ENCODE peak calls at places on chromosomes 12 and 14, in seven cellular contexts. One of them, this sample, is unnamed.

GRCh38 chr12:12505544-12506501 is 56.8 kb downstream of the DUSP16 start:
- DNase-seq in ovary: no peak
- DNase-seq in stomach: no peak
- DNase-seq in A549: no peak
- DNase-seq in K562: peak
- DNase-seq in H1: peak
- DNase-seq in upper lobe of left lung: no peak
- DNase-seq in this sample: no peak

GRCh38 chr12:113203852-113204760 is 17.2 kb upstream of the TPCN1 start:
- DNase-seq in H1: no peak
- DNase-seq in upper lobe of left lung: no peak
- DNase-seq in stomach: no peak
- DNase-seq in K562: no peak
- DNase-seq in A549: no peak
- DNase-seq in ovary: no peak
- DNase-seq in this sample: no peak

GRCh38 chr12:32002848-32003493 is 43.8 kb downstream of the RESF1 start:
- DNase-seq in ovary: no peak
- DNase-seq in upper lobe of left lung: no peak
- DNase-seq in A549: no peak
- DNase-seq in stomach: no peak
- DNase-seq in K562: no peak
- DNase-seq in H1: no peak
- DNase-seq in this sample: no peak

GRCh38 chr12:54459355-54459754 is 14.0 kb downstream of the GTSF1 start:
- DNase-seq in K562: no peak
- DNase-seq in upper lobe of left lung: no peak
- DNase-seq in H1: no peak
- DNase-seq in A549: no peak
- DNase-seq in stomach: no peak
- DNase-seq in ovary: no peak
- DNase-seq in this sample: no peak

GRCh38 chr14:101761881-101762529 is 496 bp downstream of the PPP2R5C start:
- DNase-seq in stomach: peak
- DNase-seq in A549: peak
- DNase-seq in upper lobe of left lung: peak
- DNase-seq in K562: peak
- DNase-seq in ovary: peak
- DNase-seq in H1: no peak
- DNase-seq in this sample: peak

GRCh38 chr12:47715393-47715876 is 9.6 kb upstream of the RPAP3 start:
- DNase-seq in A549: peak
- DNase-seq in H1: peak
- DNase-seq in K562: peak
- DNase-seq in ovary: peak
- DNase-seq in upper lobe of left lung: peak
- DNase-seq in stomach: peak
- DNase-seq in this sample: peak

GRCh38 chr12:91017511-91018263 is 12.9 kb upstream of the EPYC start:
- DNase-seq in ovary: peak
- DNase-seq in stomach: no peak
- DNase-seq in H1: no peak
- DNase-seq in K562: no peak
- DNase-seq in upper lobe of left lung: no peak
- DNase-seq in A549: no peak
- DNase-seq in this sample: no peak

GRCh38 chr14:99786423-99787051 is 6.7 kb upstream of the EML1 start:
- DNase-seq in K562: no peak
- DNase-seq in A549: no peak
- DNase-seq in upper lobe of left lung: no peak
- DNase-seq in ovary: no peak
- DNase-seq in H1: no peak
- DNase-seq in stomach: no peak
- DNase-seq in this sample: no peak

GRCh38 chr14:105479438-105480164 is 5.0 kb downstream of the CRIP2 start:
- DNase-seq in H1: no peak
- DNase-seq in K562: no peak
- DNase-seq in A549: no peak
- DNase-seq in upper lobe of left lung: no peak
- DNase-seq in ovary: peak
- DNase-seq in stomach: no peak
- DNase-seq in this sample: no peak

GRCh38 chr14:104731249-104731924 is 7.4 kb downstream of the ADSS1 start:
- DNase-seq in ovary: no peak
- DNase-seq in stomach: no peak
- DNase-seq in K562: peak
- DNase-seq in upper lobe of left lung: no peak
- DNase-seq in H1: no peak
- DNase-seq in A549: peak
- DNase-seq in this sample: no peak

GRCh38 chr14:23154876-23155587 is 28.4 kb downstream of the SLC7A8 start:
- DNase-seq in stomach: peak
- DNase-seq in ovary: peak
- DNase-seq in H1: peak
- DNase-seq in K562: peak
- DNase-seq in A549: no peak
- DNase-seq in upper lobe of left lung: peak
- DNase-seq in this sample: peak

GRCh38 chr12:31353730-31354708 is 28.1 kb upstream of the SINHCAF start:
- DNase-seq in upper lobe of left lung: no peak
- DNase-seq in K562: no peak
- DNase-seq in H1: no peak
- DNase-seq in A549: no peak
- DNase-seq in stomach: no peak
- DNase-seq in ovary: no peak
- DNase-seq in this sample: no peak

GRCh38 chr12:54411398-54412241 is 7.4 kb downstream of the ITGA5 start:
- DNase-seq in A549: no peak
- DNase-seq in stomach: peak
- DNase-seq in K562: peak
- DNase-seq in ovary: no peak
- DNase-seq in H1: peak
- DNase-seq in upper lobe of left lung: peak
- DNase-seq in this sample: peak

GRCh38 chr12:57090924-57091632 is 2.2 kb downstream of the NAB2 start:
- DNase-seq in K562: no peak
- DNase-seq in A549: no peak
- DNase-seq in upper lobe of left lung: no peak
- DNase-seq in stomach: no peak
- DNase-seq in ovary: peak
- DNase-seq in H1: no peak
- DNase-seq in this sample: no peak

GRCh38 chr12:1594045-1594294 is 411 bp downstream of the FBXL14 start:
- DNase-seq in upper lobe of left lung: peak
- DNase-seq in A549: peak
- DNase-seq in K562: no peak
- DNase-seq in stomach: peak
- DNase-seq in H1: no peak
- DNase-seq in ovary: peak
- DNase-seq in this sample: peak

GRCh38 chr12:71752887-71753286 is 1.8 kb upstream of the RAB21 start:
- DNase-seq in stomach: no peak
- DNase-seq in H1: no peak
- DNase-seq in upper lobe of left lung: no peak
- DNase-seq in ovary: no peak
- DNase-seq in A549: no peak
- DNase-seq in K562: peak
- DNase-seq in this sample: no peak

GRCh38 chr12:113407931-113408585 is 4.4 kb upstream of the SDS start:
- DNase-seq in K562: no peak
- DNase-seq in ovary: no peak
- DNase-seq in upper lobe of left lung: no peak
- DNase-seq in H1: no peak
- DNase-seq in stomach: no peak
- DNase-seq in A549: no peak
- DNase-seq in this sample: no peak

GRCh38 chr12:121668750-121669524 is 517 bp downstream of the MORN3 start:
- DNase-seq in upper lobe of left lung: no peak
- DNase-seq in K562: peak
- DNase-seq in ovary: no peak
- DNase-seq in H1: peak
- DNase-seq in A549: peak
- DNase-seq in stomach: peak
- DNase-seq in this sample: peak

GRCh38 chr14:20578325-20578724 is 9.5 kb downstream of the RNASE11 start:
- DNase-seq in K562: no peak
- DNase-seq in upper lobe of left lung: no peak
- DNase-seq in ovary: no peak
- DNase-seq in A549: no peak
- DNase-seq in H1: peak
- DNase-seq in stomach: no peak
- DNase-seq in this sample: no peak

GRCh38 chr14:50036637-50037036 is 79.7 kb downstream of the VCPKMT start:
- DNase-seq in ovary: no peak
- DNase-seq in K562: no peak
- DNase-seq in upper lobe of left lung: no peak
- DNase-seq in H1: no peak
- DNase-seq in A549: no peak
- DNase-seq in stomach: no peak
- DNase-seq in this sample: no peak

GRCh38 chr12:27261866-27262265 is 17.8 kb downstream of the STK38L start:
- DNase-seq in H1: no peak
- DNase-seq in ovary: no peak
- DNase-seq in A549: no peak
- DNase-seq in stomach: no peak
- DNase-seq in upper lobe of left lung: no peak
- DNase-seq in K562: no peak
- DNase-seq in this sample: no peak

GRCh38 chr14:104746071-104746545 is 6.8 kb upstream of the SIVA1 start:
- DNase-seq in upper lobe of left lung: no peak
- DNase-seq in H1: no peak
- DNase-seq in A549: no peak
- DNase-seq in stomach: no peak
- DNase-seq in K562: no peak
- DNase-seq in ovary: no peak
- DNase-seq in this sample: no peak

GRCh38 chr12:80001562-80001961 is 66.7 kb upstream of the PPP1R12A start:
- DNase-seq in upper lobe of left lung: no peak
- DNase-seq in H1: no peak
- DNase-seq in ovary: no peak
- DNase-seq in A549: no peak
- DNase-seq in stomach: no peak
- DNase-seq in K562: no peak
- DNase-seq in this sample: no peak

GRCh38 chr14:105444859-105445258 is 25.2 kb downstream of the MTA1 start:
- DNase-seq in A549: no peak
- DNase-seq in H1: no peak
- DNase-seq in stomach: no peak
- DNase-seq in upper lobe of left lung: no peak
- DNase-seq in K562: no peak
- DNase-seq in ovary: no peak
- DNase-seq in this sample: no peak

GRCh38 chr14:104445832-104446381 is 133.7 kb upstream of the C14orf180 start:
- DNase-seq in K562: no peak
- DNase-seq in A549: no peak
- DNase-seq in ovary: no peak
- DNase-seq in H1: peak
- DNase-seq in stomach: peak
- DNase-seq in upper lobe of left lung: peak
- DNase-seq in this sample: no peak

GRCh38 chr12:131734336-131735152 is 23.7 kb downstream of the SFSWAP start:
- DNase-seq in H1: no peak
- DNase-seq in stomach: no peak
- DNase-seq in A549: no peak
- DNase-seq in upper lobe of left lung: no peak
- DNase-seq in ovary: no peak
- DNase-seq in K562: no peak
- DNase-seq in this sample: no peak

GRCh38 chr12:64083285-64084210 is 138.5 kb downstream of the KICS2 start:
- DNase-seq in ovary: peak
- DNase-seq in stomach: peak
- DNase-seq in upper lobe of left lung: peak
- DNase-seq in H1: no peak
- DNase-seq in K562: no peak
- DNase-seq in A549: no peak
- DNase-seq in this sample: peak
- TF ChIP-seq EP300 in ovary: no peak
- TF ChIP-seq EP300 in stomach: no peak
- TF ChIP-seq EP300 in upper lobe of left lung: no peak
- TF ChIP-seq EP300 in H1: no peak
- TF ChIP-seq EP300 in K562: no peak
- TF ChIP-seq EP300 in A549: no peak
- TF ChIP-seq EP300 in this sample: no peak

GRCh38 chr12:4303750-4304149 is 17.3 kb upstream of the TIGAR start:
- DNase-seq in ovary: no peak
- DNase-seq in H1: no peak
- DNase-seq in stomach: no peak
- DNase-seq in upper lobe of left lung: no peak
- DNase-seq in A549: no peak
- DNase-seq in K562: no peak
- DNase-seq in this sample: no peak
- H3K27ac ChIP-seq in ovary: no peak
- H3K27ac ChIP-seq in H1: no peak
- H3K27ac ChIP-seq in stomach: peak
- H3K27ac ChIP-seq in upper lobe of left lung: no peak
- H3K27ac ChIP-seq in A549: no peak
- H3K27ac ChIP-seq in K562: no peak
- H3K27ac ChIP-seq in this sample: peak

DNA sequence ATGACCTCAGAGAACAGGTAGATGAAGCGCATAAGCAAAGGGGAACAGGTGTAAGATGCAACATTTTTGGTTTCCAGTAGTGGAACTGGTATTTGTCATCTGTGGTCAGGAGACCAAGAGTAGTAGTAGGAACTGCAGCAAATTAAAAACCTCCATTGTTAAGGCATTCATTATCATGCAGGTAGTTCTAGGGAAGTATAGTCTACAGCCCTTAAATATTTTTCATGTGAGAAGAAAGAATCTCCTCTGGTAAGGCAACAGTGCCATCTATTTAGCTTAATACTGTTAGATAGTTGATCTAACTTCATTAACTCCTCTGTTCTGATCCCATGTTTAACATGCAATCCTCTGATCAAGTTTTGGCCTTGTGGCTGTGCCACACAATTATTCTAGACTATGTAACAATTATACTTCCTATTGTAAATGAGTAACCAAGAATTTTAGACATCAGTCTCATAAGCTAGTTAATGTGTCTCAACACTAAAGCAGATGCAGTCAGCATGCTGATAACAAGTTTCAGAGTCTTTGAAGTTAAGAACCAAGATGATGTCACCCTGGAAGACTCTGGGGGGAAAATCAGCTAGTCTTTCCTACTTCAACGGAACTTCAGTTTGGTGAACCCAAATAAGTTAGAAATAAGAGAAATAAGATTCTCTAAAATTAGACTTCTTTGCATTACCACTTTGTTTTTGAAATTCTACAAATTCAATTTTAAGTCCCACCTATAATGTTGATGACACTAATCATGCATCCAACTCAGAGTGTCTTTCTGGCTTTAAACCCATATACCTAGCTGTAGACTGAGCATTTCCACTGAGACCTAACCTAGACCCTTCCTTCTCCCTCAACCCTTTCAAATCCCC is 70.9 kb downstream of the STXBP6 start:
- DNase-seq in H1: no peak
- DNase-seq in upper lobe of left lung: no peak
- DNase-seq in A549: no peak
- DNase-seq in stomach: no peak
- DNase-seq in K562: no peak
- DNase-seq in ovary: no peak
- DNase-seq in this sample: no peak
- TF ChIP-seq EP300 in H1: no peak
- TF ChIP-seq EP300 in upper lobe of left lung: no peak
- TF ChIP-seq EP300 in A549: no peak
- TF ChIP-seq EP300 in stomach: no peak
- TF ChIP-seq EP300 in K562: no peak
- TF ChIP-seq EP300 in ovary: no peak
- TF ChIP-seq EP300 in this sample: no peak

GRCh38 chr12:94173660-94174265 is 25.4 kb downstream of the PLXNC1 start:
- DNase-seq in upper lobe of left lung: no peak
- DNase-seq in A549: no peak
- DNase-seq in ovary: no peak
- DNase-seq in stomach: no peak
- DNase-seq in K562: no peak
- DNase-seq in H1: no peak
- DNase-seq in this sample: peak
- H3K27ac ChIP-seq in upper lobe of left lung: peak
- H3K27ac ChIP-seq in A549: no peak
- H3K27ac ChIP-seq in ovary: no peak
- H3K27ac ChIP-seq in stomach: peak
- H3K27ac ChIP-seq in K562: no peak
- H3K27ac ChIP-seq in H1: no peak
- H3K27ac ChIP-seq in this sample: peak

This sample was measured in transverse colon.